ENCODE peak calls at places on chromosome 1, in seven cellular contexts. One of them, this sample, is unnamed.

GRCh38 chr1:193727850-193728249 is 541.4 kb upstream of the B3GALT2 start:
- DNase-seq in activated T-cell treated with anti-CD3 and anti-CD28 coated beads, Interleukin-2, amount 50 U/mL, for 72 hours: no peak
- DNase-seq in T-helper 2 cell: no peak
- DNase-seq in adipocyte: no peak
- DNase-seq in lung microvascular endothelial cell: no peak
- DNase-seq in ACHN: no peak
- DNase-seq in fibroblast of the conjunctiva: no peak
- DNase-seq in this sample: no peak

GRCh38 chr1:206898089-206898908 is 1.1 kb downstream of the IL24 start:
- DNase-seq in lung microvascular endothelial cell: no peak
- DNase-seq in fibroblast of the conjunctiva: peak
- DNase-seq in adipocyte: peak
- DNase-seq in ACHN: peak
- DNase-seq in T-helper 2 cell: no peak
- DNase-seq in activated T-cell treated with anti-CD3 and anti-CD28 coated beads, Interleukin-2, amount 50 U/mL, for 72 hours: no peak
- DNase-seq in this sample: no peak

GRCh38 chr1:236051107-236051885 is 13.6 kb downstream of the NID1 start:
- DNase-seq in activated T-cell treated with anti-CD3 and anti-CD28 coated beads, Interleukin-2, amount 50 U/mL, for 72 hours: no peak
- DNase-seq in fibroblast of the conjunctiva: no peak
- DNase-seq in T-helper 2 cell: no peak
- DNase-seq in ACHN: no peak
- DNase-seq in lung microvascular endothelial cell: peak
- DNase-seq in adipocyte: no peak
- DNase-seq in this sample: no peak

GRCh38 chr1:157137051-157137772 is 983 bp downstream of the ETV3 start:
- DNase-seq in fibroblast of the conjunctiva: no peak
- DNase-seq in ACHN: peak
- DNase-seq in lung microvascular endothelial cell: peak
- DNase-seq in activated T-cell treated with anti-CD3 and anti-CD28 coated beads, Interleukin-2, amount 50 U/mL, for 72 hours: no peak
- DNase-seq in T-helper 2 cell: peak
- DNase-seq in adipocyte: peak
- DNase-seq in this sample: no peak

GRCh38 chr1:215768303-215768702 is 201.2 kb downstream of the KCTD3 start:
- DNase-seq in fibroblast of the conjunctiva: no peak
- DNase-seq in T-helper 2 cell: no peak
- DNase-seq in activated T-cell treated with anti-CD3 and anti-CD28 coated beads, Interleukin-2, amount 50 U/mL, for 72 hours: no peak
- DNase-seq in ACHN: no peak
- DNase-seq in adipocyte: no peak
- DNase-seq in lung microvascular endothelial cell: no peak
- DNase-seq in this sample: no peak

GRCh38 chr1:26274801-26275425 is 5.0 kb upstream of the SH3BGRL3 start:
- DNase-seq in activated T-cell treated with anti-CD3 and anti-CD28 coated beads, Interleukin-2, amount 50 U/mL, for 72 hours: peak
- DNase-seq in adipocyte: peak
- DNase-seq in T-helper 2 cell: no peak
- DNase-seq in fibroblast of the conjunctiva: no peak
- DNase-seq in ACHN: no peak
- DNase-seq in lung microvascular endothelial cell: no peak
- DNase-seq in this sample: no peak

GRCh38 chr1:82792151-82792550 is 991.4 kb downstream of the ADGRL2 start:
- DNase-seq in T-helper 2 cell: no peak
- DNase-seq in activated T-cell treated with anti-CD3 and anti-CD28 coated beads, Interleukin-2, amount 50 U/mL, for 72 hours: no peak
- DNase-seq in ACHN: no peak
- DNase-seq in adipocyte: no peak
- DNase-seq in fibroblast of the conjunctiva: no peak
- DNase-seq in lung microvascular endothelial cell: peak
- DNase-seq in this sample: no peak

GRCh38 chr1:53502641-53503432 is 43.6 kb downstream of the DMRTB1 start:
- DNase-seq in T-helper 2 cell: no peak
- DNase-seq in ACHN: no peak
- DNase-seq in adipocyte: no peak
- DNase-seq in fibroblast of the conjunctiva: no peak
- DNase-seq in activated T-cell treated with anti-CD3 and anti-CD28 coated beads, Interleukin-2, amount 50 U/mL, for 72 hours: no peak
- DNase-seq in lung microvascular endothelial cell: no peak
- DNase-seq in this sample: no peak

GRCh38 chr1:201791775-201792166 is 37.2 kb upstream of the IPO9 start:
- DNase-seq in T-helper 2 cell: no peak
- DNase-seq in fibroblast of the conjunctiva: no peak
- DNase-seq in adipocyte: peak
- DNase-seq in activated T-cell treated with anti-CD3 and anti-CD28 coated beads, Interleukin-2, amount 50 U/mL, for 72 hours: no peak
- DNase-seq in ACHN: no peak
- DNase-seq in lung microvascular endothelial cell: peak
- DNase-seq in this sample: no peak

GRCh38 chr1:1189071-1189470 is 15.4 kb downstream of the TTLL10 start:
- DNase-seq in activated T-cell treated with anti-CD3 and anti-CD28 coated beads, Interleukin-2, amount 50 U/mL, for 72 hours: no peak
- DNase-seq in fibroblast of the conjunctiva: no peak
- DNase-seq in ACHN: no peak
- DNase-seq in lung microvascular endothelial cell: no peak
- DNase-seq in T-helper 2 cell: no peak
- DNase-seq in adipocyte: no peak
- DNase-seq in this sample: no peak

GRCh38 chr1:185292237-185292636 is 24.8 kb downstream of the IVNS1ABP start:
- DNase-seq in lung microvascular endothelial cell: no peak
- DNase-seq in ACHN: no peak
- DNase-seq in fibroblast of the conjunctiva: no peak
- DNase-seq in T-helper 2 cell: no peak
- DNase-seq in activated T-cell treated with anti-CD3 and anti-CD28 coated beads, Interleukin-2, amount 50 U/mL, for 72 hours: no peak
- DNase-seq in adipocyte: no peak
- DNase-seq in this sample: no peak

GRCh38 chr1:54683453-54683852 is 32.2 kb upstream of the TTC4 start:
- DNase-seq in adipocyte: no peak
- DNase-seq in T-helper 2 cell: no peak
- DNase-seq in activated T-cell treated with anti-CD3 and anti-CD28 coated beads, Interleukin-2, amount 50 U/mL, for 72 hours: no peak
- DNase-seq in lung microvascular endothelial cell: no peak
- DNase-seq in ACHN: no peak
- DNase-seq in fibroblast of the conjunctiva: no peak
- DNase-seq in this sample: no peak

GRCh38 chr1:192726820-192727504 is 81.9 kb upstream of the RGS2 start:
- DNase-seq in ACHN: no peak
- DNase-seq in lung microvascular endothelial cell: no peak
- DNase-seq in activated T-cell treated with anti-CD3 and anti-CD28 coated beads, Interleukin-2, amount 50 U/mL, for 72 hours: no peak
- DNase-seq in adipocyte: no peak
- DNase-seq in fibroblast of the conjunctiva: no peak
- DNase-seq in T-helper 2 cell: no peak
- DNase-seq in this sample: no peak

GRCh38 chr1:8716238-8716637 is 101.2 kb downstream of the RERE start:
- DNase-seq in adipocyte: no peak
- DNase-seq in lung microvascular endothelial cell: no peak
- DNase-seq in ACHN: no peak
- DNase-seq in activated T-cell treated with anti-CD3 and anti-CD28 coated beads, Interleukin-2, amount 50 U/mL, for 72 hours: no peak
- DNase-seq in T-helper 2 cell: no peak
- DNase-seq in fibroblast of the conjunctiva: no peak
- DNase-seq in this sample: no peak